ENCODE peak calls at places on chromosome 4, in six cellular contexts. F is Kasumi-1, G is lung, A is lower leg skin, C is NCI-H460, Q is SK-MEL-5. U is an unnamed sample.

GRCh38 chr4:185912779-185913178 is 100.8 kb upstream of the SORBS2 start:
- DNase-seq in F (no peak), G (no peak), A (no peak), C (no peak), Q (no peak), U (no peak)

GRCh38 chr4:15002659-15003440 is 569 bp downstream of the CPEB2 start:
- DNase-seq in F (peak), G (peak), A (peak), C (peak), Q (peak), U (peak)

GRCh38 chr4:186161138-186161537 is 30.2 kb upstream of the CYP4V2 start:
- DNase-seq in F (no peak), G (no peak), A (no peak), C (no peak), Q (no peak), U (no peak)

GRCh38 chr4:54840992-54841768 is 183.4 kb downstream of the KIT start:
- DNase-seq in F (peak), G (no peak), A (no peak), C (no peak), Q (peak), U (no peak)

GRCh38 chr4:178955614-178956013 is 1513.4 kb upstream of the AGA start:
- DNase-seq in F (no peak), G (no peak), A (no peak), C (no peak), Q (no peak), U (no peak)

GRCh38 chr4:82753725-82754410 is 44.7 kb downstream of the SCD5 start:
- DNase-seq in F (no peak), G (no peak), A (peak), C (no peak), Q (no peak), U (no peak)

GRCh38 chr4:75158451-75158850 is 225.5 kb downstream of the PARM1 start:
- DNase-seq in F (peak), G (no peak), A (no peak), C (no peak), Q (no peak), U (no peak)

GRCh38 chr4:12265554-12265953 is 836.9 kb upstream of the HS3ST1 start:
- DNase-seq in F (no peak), G (no peak), A (no peak), C (no peak), Q (no peak), U (no peak)

GRCh38 chr4:61397174-61397573 is 197.0 kb downstream of the ADGRL3 start:
- DNase-seq in F (peak), G (no peak), A (no peak), C (no peak), Q (peak), U (no peak)

GRCh38 chr4:3711183-3712111 is 54.7 kb upstream of the ADRA2C start:
- DNase-seq in F (no peak), G (no peak), A (no peak), C (no peak), Q (no peak), U (no peak)